ENCODE peak calls at places on chromosome 21, in nine cellular contexts. One of them, this sample, is unnamed.

GRCh38 chr21:36125513-36126121 is 9.3 kb upstream of the CBR3 start:
- DNase-seq in heart left ventricle: no peak
- DNase-seq in stimulated activated CD8-positive, alpha-beta memory T cell treated with anti-CD3 and anti-CD28 coated beads, Interleukin-4, amount 100 ng/mL, for 1 hour: no peak
- DNase-seq in cardiac fibroblast: peak; percentile 72
- DNase-seq in NCI-H1092 treated with DMSO at 0.1 percent for 48 hours: peak; percentile 67
- DNase-seq in stimulated activated CD4-positive, alpha-beta T cell treated with anti-CD3 and anti-CD28 coated beads, Interleukin-1b, Interleukin-23, amount 100 ng/mL, for 4 hours: peak; percentile 34
- DNase-seq in T-helper 1 cell: peak; percentile 16
- DNase-seq in T1000: no peak
- DNase-seq in iris pigment epithelial cell: peak; percentile 69
- DNase-seq in this sample: peak; percentile 60

GRCh38 chr21:8991968-8992621 is 1529.3 kb upstream of the TPTE start:
- DNase-seq in stimulated activated CD4-positive, alpha-beta T cell treated with anti-CD3 and anti-CD28 coated beads, Interleukin-1b, Interleukin-23, amount 100 ng/mL, for 4 hours: no peak
- DNase-seq in T1000: no peak
- DNase-seq in NCI-H1092 treated with DMSO at 0.1 percent for 48 hours: no peak
- DNase-seq in heart left ventricle: no peak
- DNase-seq in cardiac fibroblast: peak; percentile 29
- DNase-seq in T-helper 1 cell: no peak
- DNase-seq in stimulated activated CD8-positive, alpha-beta memory T cell treated with anti-CD3 and anti-CD28 coated beads, Interleukin-4, amount 100 ng/mL, for 1 hour: no peak
- DNase-seq in iris pigment epithelial cell: no peak
- DNase-seq in this sample: no peak

GRCh38 chr21:38691626-38692025 is 114.1 kb upstream of the ETS2 start:
- DNase-seq in heart left ventricle: no peak
- DNase-seq in cardiac fibroblast: no peak
- DNase-seq in T-helper 1 cell: no peak
- DNase-seq in T1000: no peak
- DNase-seq in iris pigment epithelial cell: no peak
- DNase-seq in stimulated activated CD4-positive, alpha-beta T cell treated with anti-CD3 and anti-CD28 coated beads, Interleukin-1b, Interleukin-23, amount 100 ng/mL, for 4 hours: no peak
- DNase-seq in NCI-H1092 treated with DMSO at 0.1 percent for 48 hours: no peak
- DNase-seq in stimulated activated CD8-positive, alpha-beta memory T cell treated with anti-CD3 and anti-CD28 coated beads, Interleukin-4, amount 100 ng/mL, for 1 hour: no peak
- DNase-seq in this sample: no peak

GRCh38 chr21:38825901-38826300 is 20.2 kb downstream of the ETS2 start:
- DNase-seq in heart left ventricle: no peak
- DNase-seq in cardiac fibroblast: peak; percentile 68
- DNase-seq in T-helper 1 cell: no peak
- DNase-seq in T1000: no peak
- DNase-seq in iris pigment epithelial cell: peak; percentile 38
- DNase-seq in stimulated activated CD4-positive, alpha-beta T cell treated with anti-CD3 and anti-CD28 coated beads, Interleukin-1b, Interleukin-23, amount 100 ng/mL, for 4 hours: no peak
- DNase-seq in stimulated activated CD8-positive, alpha-beta memory T cell treated with anti-CD3 and anti-CD28 coated beads, Interleukin-4, amount 100 ng/mL, for 1 hour: no peak
- DNase-seq in NCI-H1092 treated with DMSO at 0.1 percent for 48 hours: no peak
- DNase-seq in this sample: no peak

GRCh38 chr21:46207006-46207919 is 21.3 kb downstream of the LSS start:
- DNase-seq in NCI-H1092 treated with DMSO at 0.1 percent for 48 hours: no peak
- DNase-seq in heart left ventricle: no peak
- DNase-seq in cardiac fibroblast: no peak
- DNase-seq in iris pigment epithelial cell: no peak
- DNase-seq in T-helper 1 cell: no peak
- DNase-seq in T1000: no peak
- DNase-seq in stimulated activated CD4-positive, alpha-beta T cell treated with anti-CD3 and anti-CD28 coated beads, Interleukin-1b, Interleukin-23, amount 100 ng/mL, for 4 hours: no peak
- DNase-seq in stimulated activated CD8-positive, alpha-beta memory T cell treated with anti-CD3 and anti-CD28 coated beads, Interleukin-4, amount 100 ng/mL, for 1 hour: no peak
- DNase-seq in this sample: no peak

GRCh38 chr21:34845521-34846213 is 176.9 kb downstream of the CLIC6 start:
- DNase-seq in heart left ventricle: no peak
- DNase-seq in stimulated activated CD4-positive, alpha-beta T cell treated with anti-CD3 and anti-CD28 coated beads, Interleukin-1b, Interleukin-23, amount 100 ng/mL, for 4 hours: no peak
- DNase-seq in iris pigment epithelial cell: peak; percentile 89
- DNase-seq in NCI-H1092 treated with DMSO at 0.1 percent for 48 hours: no peak
- DNase-seq in T-helper 1 cell: no peak
- DNase-seq in cardiac fibroblast: peak; percentile 88
- DNase-seq in T1000: peak; percentile 37
- DNase-seq in stimulated activated CD8-positive, alpha-beta memory T cell treated with anti-CD3 and anti-CD28 coated beads, Interleukin-4, amount 100 ng/mL, for 1 hour: no peak
- DNase-seq in this sample: peak; percentile 64

GRCh38 chr21:15682977-15683376 is 46.8 kb upstream of the USP25 start:
- DNase-seq in NCI-H1092 treated with DMSO at 0.1 percent for 48 hours: no peak
- DNase-seq in T1000: no peak
- DNase-seq in stimulated activated CD4-positive, alpha-beta T cell treated with anti-CD3 and anti-CD28 coated beads, Interleukin-1b, Interleukin-23, amount 100 ng/mL, for 4 hours: no peak
- DNase-seq in iris pigment epithelial cell: peak; percentile 81
- DNase-seq in heart left ventricle: no peak
- DNase-seq in cardiac fibroblast: peak; percentile 85
- DNase-seq in T-helper 1 cell: no peak
- DNase-seq in stimulated activated CD8-positive, alpha-beta memory T cell treated with anti-CD3 and anti-CD28 coated beads, Interleukin-4, amount 100 ng/mL, for 1 hour: no peak
- DNase-seq in this sample: peak; percentile 80

GRCh38 chr21:26098758-26099157 is 71.8 kb downstream of the APP start:
- DNase-seq in T1000: no peak
- DNase-seq in cardiac fibroblast: no peak
- DNase-seq in NCI-H1092 treated with DMSO at 0.1 percent for 48 hours: no peak
- DNase-seq in T-helper 1 cell: no peak
- DNase-seq in heart left ventricle: no peak
- DNase-seq in stimulated activated CD4-positive, alpha-beta T cell treated with anti-CD3 and anti-CD28 coated beads, Interleukin-1b, Interleukin-23, amount 100 ng/mL, for 4 hours: no peak
- DNase-seq in iris pigment epithelial cell: no peak
- DNase-seq in stimulated activated CD8-positive, alpha-beta memory T cell treated with anti-CD3 and anti-CD28 coated beads, Interleukin-4, amount 100 ng/mL, for 1 hour: no peak
- DNase-seq in this sample: no peak

GRCh38 chr21:32599146-32599925 is 12.8 kb downstream of the CFAP298 start:
- DNase-seq in stimulated activated CD4-positive, alpha-beta T cell treated with anti-CD3 and anti-CD28 coated beads, Interleukin-1b, Interleukin-23, amount 100 ng/mL, for 4 hours: no peak
- DNase-seq in stimulated activated CD8-positive, alpha-beta memory T cell treated with anti-CD3 and anti-CD28 coated beads, Interleukin-4, amount 100 ng/mL, for 1 hour: no peak
- DNase-seq in iris pigment epithelial cell: no peak
- DNase-seq in NCI-H1092 treated with DMSO at 0.1 percent for 48 hours: no peak
- DNase-seq in cardiac fibroblast: no peak
- DNase-seq in T1000: no peak
- DNase-seq in T-helper 1 cell: no peak
- DNase-seq in heart left ventricle: no peak
- DNase-seq in this sample: no peak

GRCh38 chr21:42624095-42624830 is 29.2 kb upstream of the PDE9A start:
- DNase-seq in cardiac fibroblast: no peak
- DNase-seq in T-helper 1 cell: no peak
- DNase-seq in iris pigment epithelial cell: no peak
- DNase-seq in heart left ventricle: no peak
- DNase-seq in NCI-H1092 treated with DMSO at 0.1 percent for 48 hours: no peak
- DNase-seq in stimulated activated CD8-positive, alpha-beta memory T cell treated with anti-CD3 and anti-CD28 coated beads, Interleukin-4, amount 100 ng/mL, for 1 hour: no peak
- DNase-seq in T1000: no peak
- DNase-seq in stimulated activated CD4-positive, alpha-beta T cell treated with anti-CD3 and anti-CD28 coated beads, Interleukin-1b, Interleukin-23, amount 100 ng/mL, for 4 hours: no peak
- DNase-seq in this sample: no peak

GRCh38 chr21:45577806-45578801 is 35.9 kb upstream of the SLC19A1 start:
- DNase-seq in heart left ventricle: no peak
- DNase-seq in iris pigment epithelial cell: no peak
- DNase-seq in T1000: no peak
- DNase-seq in cardiac fibroblast: no peak
- DNase-seq in T-helper 1 cell: no peak
- DNase-seq in stimulated activated CD8-positive, alpha-beta memory T cell treated with anti-CD3 and anti-CD28 coated beads, Interleukin-4, amount 100 ng/mL, for 1 hour: no peak
- DNase-seq in stimulated activated CD4-positive, alpha-beta T cell treated with anti-CD3 and anti-CD28 coated beads, Interleukin-1b, Interleukin-23, amount 100 ng/mL, for 4 hours: no peak
- DNase-seq in NCI-H1092 treated with DMSO at 0.1 percent for 48 hours: peak; percentile 46
- DNase-seq in this sample: no peak

GRCh38 chr21:26522704-26523103 is 50.4 kb downstream of the CYYR1 start:
- DNase-seq in T1000: no peak
- DNase-seq in T-helper 1 cell: no peak
- DNase-seq in heart left ventricle: no peak
- DNase-seq in cardiac fibroblast: no peak
- DNase-seq in stimulated activated CD8-positive, alpha-beta memory T cell treated with anti-CD3 and anti-CD28 coated beads, Interleukin-4, amount 100 ng/mL, for 1 hour: no peak
- DNase-seq in iris pigment epithelial cell: no peak
- DNase-seq in NCI-H1092 treated with DMSO at 0.1 percent for 48 hours: no peak
- DNase-seq in stimulated activated CD4-positive, alpha-beta T cell treated with anti-CD3 and anti-CD28 coated beads, Interleukin-1b, Interleukin-23, amount 100 ng/mL, for 4 hours: no peak
- DNase-seq in this sample: no peak

GRCh38 chr21:36773111-36773510 is 74.2 kb downstream of the SIM2 start:
- DNase-seq in NCI-H1092 treated with DMSO at 0.1 percent for 48 hours: peak; percentile 67
- DNase-seq in cardiac fibroblast: peak; percentile 85
- DNase-seq in T-helper 1 cell: no peak
- DNase-seq in T1000: peak; percentile 65
- DNase-seq in heart left ventricle: peak; percentile 91
- DNase-seq in iris pigment epithelial cell: peak; percentile 76
- DNase-seq in stimulated activated CD8-positive, alpha-beta memory T cell treated with anti-CD3 and anti-CD28 coated beads, Interleukin-4, amount 100 ng/mL, for 1 hour: no peak
- DNase-seq in stimulated activated CD4-positive, alpha-beta T cell treated with anti-CD3 and anti-CD28 coated beads, Interleukin-1b, Interleukin-23, amount 100 ng/mL, for 4 hours: no peak
- DNase-seq in this sample: peak; percentile 41